ENCODE peak calls at places on chromosomes 2 and 18, in four cellular contexts. I is A549, O is K562, M is GM12878. L is an unnamed sample.

GRCh38 chr2:181397331-181397730 is 59.9 kb upstream of the ITGA4 start:
- DNase-seq in I (no peak), O (no peak), M (no peak), L (no peak)

GRCh38 chr2:86251840-86252266 is 52.6 kb downstream of the MRPL35 start:
- DNase-seq in I (no peak), O (no peak), M (no peak), L (no peak)

GRCh38 chr2:204452464-204453023 is 92.7 kb upstream of the PARD3B start:
- DNase-seq in I (peak), O (no peak), M (no peak), L (peak)

GRCh38 chr2:190069936-190070696 is 7.6 kb upstream of the MSTN start:
- DNase-seq in I (peak), O (peak), M (no peak), L (peak)

GRCh38 chr2:26985807-26986206 is 15.4 kb downstream of the MAPRE3 start:
- DNase-seq in I (no peak), O (no peak), M (no peak), L (no peak)

GRCh38 chr2:40487592-40487991 is 35.7 kb upstream of the SLC8A1 start:
- DNase-seq in I (no peak), O (no peak), M (no peak), L (peak)

GRCh38 chr2:197969391-197969893 is 165.0 kb downstream of the PLCL1 start:
- DNase-seq in I (no peak), O (peak), M (no peak), L (peak)

GRCh38 chr18:74611791-74612190 is 14.1 kb downstream of the ZNF407 start:
- DNase-seq in I (no peak), O (no peak), M (no peak), L (no peak)

GRCh38 chr2:43842866-43843226 is 4.1 kb downstream of the ABCG8 start:
- DNase-seq in I (no peak), O (no peak), M (no peak), L (no peak)

GRCh38 chr2:37267685-37268084 is 36.2 kb downstream of the NDUFAF7 start:
- DNase-seq in I (no peak), O (no peak), M (no peak), L (no peak)

GRCh38 chr2:149065236-149065635 is 26.7 kb downstream of the LYPD6B start:
- DNase-seq in I (no peak), O (no peak), M (no peak), L (peak)

GRCh38 chr2:96509114-96509846 is 4.1 kb upstream of the NEURL3 start:
- DNase-seq in I (peak), O (peak), M (peak), L (peak)

GRCh38 chr2:191245046-191245868 is at the start of gene MYO1B:
- DNase-seq in I (peak), O (peak), M (no peak), L (peak)

GRCh38 chr2:224983719-224984388 is 58.4 kb downstream of the DOCK10 start:
- DNase-seq in I (no peak), O (no peak), M (no peak), L (peak)

GRCh38 chr2:197210450-197210849 is 100.1 kb downstream of the ANKRD44 start:
- DNase-seq in I (no peak), O (peak), M (no peak), L (no peak)

GRCh38 chr2:60840880-60841279 is 40.5 kb upstream of the REL start:
- DNase-seq in I (no peak), O (no peak), M (peak), L (no peak)

GRCh38 chr2:175601969-175602368 is 400.1 kb downstream of the LNPK start:
- DNase-seq in I (no peak), O (no peak), M (no peak), L (no peak)

GRCh38 chr18:35582310-35582682 is 756 bp downstream of the GALNT1 start:
- DNase-seq in I (no peak), O (no peak), M (no peak), L (no peak)

GRCh38 chr18:11654736-11655604 is 34.1 kb upstream of the GNAL start:
- DNase-seq in I (peak), O (peak), M (no peak), L (peak)

GRCh38 chr2:81523344-81523743 is 1218.8 kb upstream of the LRRTM1 start:
- DNase-seq in I (no peak), O (no peak), M (no peak), L (no peak)

GRCh38 chr2:88815243-88816096 is 124.0 kb downstream of the RPIA start:
- DNase-seq in I (no peak), O (no peak), M (no peak), L (no peak)

GRCh38 chr2:44351676-44352075 is 9.6 kb downstream of the PREPL start:
- DNase-seq in I (no peak), O (no peak), M (no peak), L (peak)

GRCh38 chr2:3470166-3470651 is 49.1 kb downstream of the ADI1 start:
- DNase-seq in I (no peak), O (no peak), M (no peak), L (peak)

GRCh38 chr2:179435021-179435420 is 170.4 kb upstream of the SESTD1 start:
- DNase-seq in I (no peak), O (no peak), M (no peak), L (no peak)

GRCh38 chr2:218023636-218024035 is 20.8 kb upstream of the TNS1 start:
- DNase-seq in I (no peak), O (no peak), M (no peak), L (no peak)

GRCh38 chr18:53819671-53820070 is 404.8 kb downstream of the MBD2 start:
- DNase-seq in I (no peak), O (no peak), M (no peak), L (no peak)

GRCh38 chr2:128237081-128237534 is 81.6 kb downstream of the HS6ST1 start:
- DNase-seq in I (no peak), O (no peak), M (no peak), L (peak)

GRCh38 chr18:8623549-8624106 is 14.4 kb downstream of the RAB12 start:
- DNase-seq in I (no peak), O (no peak), M (no peak), L (no peak)

GRCh38 chr2:55721601-55722215 is 28.1 kb upstream of the PNPT1 start:
- DNase-seq in I (no peak), O (no peak), M (no peak), L (peak)
- TF ChIP-seq ELK1 in I (no peak), O (no peak), M (no peak), L (no peak)

GRCh38 chr2:1588051-1588993 is 156.0 kb downstream of the PXDN start:
- DNase-seq in I (no peak), O (no peak), M (no peak), L (no peak)
- TF ChIP-seq USF2 in I (no peak), O (no peak), M (no peak), L (no peak)

GRCh38 chr2:33215299-33215698 is 261.1 kb upstream of the RASGRP3 start:
- DNase-seq in I (no peak), O (no peak), M (no peak), L (peak)
- TF ChIP-seq ELK1 in I (no peak), O (no peak), M (no peak), L (no peak)

GRCh38 chr2:30026091-30027055 is 105.0 kb upstream of the ALK start:
- DNase-seq in I (peak), O (peak), M (no peak), L (peak)
- TF ChIP-seq USF2 in I (no peak), O (no peak), M (no peak), L (no peak)